ENCODE peak calls at places on chromosomes 7 and 10, in eight cellular contexts. P is BJ, N is amniotic stem cell, E is H9, D is mesenteric fat pad, I is NCI-H1092 treated with DMSO at 0.1 percent for 48 hours, Y is T-helper 9 cell, J is OCI-M1. M is an unnamed sample.

GRCh38 chr10:28331821-28332220 is 29.0 kb upstream of the MPP7 start:
- DNase-seq in P (peak), N (peak), E (no peak), D (no peak), I (peak), Y (no peak), J (no peak), M (peak)

GRCh38 chr10:92419740-92420553 is 129.0 kb downstream of the MARCHF5 start:
- DNase-seq in P (no peak), N (no peak), E (peak), D (peak), I (no peak), Y (no peak), J (no peak), M (no peak)

GRCh38 chr10:4214912-4215311 is 429.9 kb upstream of the KLF6 start:
- DNase-seq in P (no peak), N (no peak), E (no peak), D (no peak), I (no peak), Y (no peak), J (no peak), M (no peak)

GRCh38 chr10:116201011-116201410 is 72.0 kb downstream of the GFRA1 start:
- DNase-seq in P (no peak), N (no peak), E (no peak), D (no peak), I (no peak), Y (no peak), J (no peak), M (no peak)

GRCh38 chr10:70617798-70618568 is 15.4 kb upstream of the PRF1 start:
- DNase-seq in P (no peak), N (no peak), E (no peak), D (no peak), I (peak), Y (no peak), J (peak), M (no peak)

GRCh38 chr7:32670105-32670504 is 174.8 kb downstream of the AVL9 start:
- DNase-seq in P (no peak), N (no peak), E (no peak), D (no peak), I (no peak), Y (no peak), J (peak), M (peak)

GRCh38 chr7:77747718-77748117 is 50.5 kb downstream of the TMEM60 start:
- DNase-seq in P (no peak), N (no peak), E (no peak), D (no peak), I (no peak), Y (no peak), J (no peak), M (no peak)

GRCh38 chr7:12686234-12686893 is 1.1 kb upstream of the ARL4A start:
- DNase-seq in P (peak), N (peak), E (peak), D (peak), I (peak), Y (peak), J (peak), M (peak)

GRCh38 chr7:142636751-142637150 is 112.5 kb upstream of the PRSS1 start:
- DNase-seq in P (no peak), N (no peak), E (no peak), D (no peak), I (no peak), Y (no peak), J (no peak), M (no peak)

GRCh38 chr10:22460101-22460500 is 114.8 kb downstream of the SPAG6 start:
- DNase-seq in P (no peak), N (no peak), E (no peak), D (no peak), I (no peak), Y (no peak), J (no peak), M (no peak)

GRCh38 chr7:27605283-27605682 is 57.4 kb downstream of the HIBADH start:
- DNase-seq in P (no peak), N (no peak), E (no peak), D (no peak), I (no peak), Y (no peak), J (no peak), M (no peak)

GRCh38 chr10:103507235-103508191 is 14.0 kb downstream of the NEURL1 start:
- DNase-seq in P (no peak), N (no peak), E (peak), D (peak), I (no peak), Y (no peak), J (peak), M (no peak)

GRCh38 chr10:33559105-33559504 is 224.6 kb upstream of the NRP1 start:
- DNase-seq in P (peak), N (peak), E (no peak), D (no peak), I (no peak), Y (no peak), J (no peak), M (peak)

GRCh38 chr10:61284222-61284890 is 168.8 kb downstream of the TMEM26 start:
- DNase-seq in P (peak), N (peak), E (no peak), D (no peak), I (peak), Y (no peak), J (peak), M (peak)